ENCODE peak calls at places on chromosomes 12 and 14, in four cellular contexts. I is CD8-positive, alpha-beta memory T cell; U is heart right ventricle; P is PC-3. X is an unnamed sample. For H3K4me1, the result is how much of the 10 kb centered on the place peaks cover.

GRCh38 chr14:30330452-30330851 is 228.5 kb upstream of the G2E3 start:
- DNase-seq in P (peak), U (no peak), I (no peak), X (no peak)

GRCh38 chr14:53953002-53953827 is 3.4 kb downstream of the BMP4 start:
- DNase-seq in P (peak), U (peak), I (no peak), X (no peak)

GRCh38 chr12:22271036-22271435 is 63.5 kb downstream of the ST8SIA1 start:
- DNase-seq in I (no peak), P (peak), U (no peak), X (no peak)

GRCh38 chr12:92757599-92758121 is 54.9 kb downstream of the PLEKHG7 start:
- DNase-seq in U (no peak), I (no peak), P (no peak), X (no peak)

GRCh38 chr14:65864549-65864948 is 452.0 kb downstream of the FUT8 start:
- DNase-seq in P (no peak), U (no peak), I (no peak), X (no peak)

GRCh38 chr12:62361048-62361447 is 100.8 kb downstream of the USP15 start:
- DNase-seq in I (no peak), P (no peak), U (no peak), X (no peak)

GRCh38 chr14:75389679-75390078 is 38.1 kb upstream of the JDP2 start:
- DNase-seq in I (no peak), U (no peak), P (peak), X (no peak)

GRCh38 chr12:109772622-109773321 is 59.1 kb downstream of the FAM222A start:
- DNase-seq in P (peak), U (no peak), I (no peak), X (no peak)

GRCh38 chr12:99722690-99723486 is 75.3 kb downstream of the GARIN6 start:
- DNase-seq in I (no peak), P (no peak), U (no peak), X (no peak)

GRCh38 chr14:100271247-100271939 is 32.4 kb downstream of the YY1 start:
- DNase-seq in U (no peak), P (peak), I (no peak), X (no peak)
- H3K4me1 ChIP-seq in U (under half), P (under half), I (under half), X (under half)

DNA sequence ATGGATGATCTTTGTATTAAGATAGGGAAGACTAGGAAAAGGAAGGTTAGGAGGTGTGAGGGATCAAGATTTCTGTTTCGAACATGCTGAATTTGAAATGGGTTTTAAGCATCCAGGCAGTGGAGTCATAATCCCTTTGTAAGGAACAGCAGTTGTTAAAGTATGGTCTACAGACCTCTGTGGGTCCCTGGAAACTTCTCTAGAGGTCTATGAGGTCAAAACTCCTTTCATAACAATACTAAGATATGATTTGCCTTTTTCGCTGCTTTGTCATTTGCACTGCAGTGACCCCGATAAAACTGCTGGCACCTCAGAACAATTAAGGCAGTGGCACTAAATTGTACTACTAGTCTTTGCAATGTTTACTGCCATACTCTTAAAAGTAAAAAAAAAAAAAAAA is 1.5 kb downstream of the RAD51AP1 start:
- DNase-seq in I (no peak), P (no peak), U (no peak), X (no peak)
- H3K4me3 ChIP-seq in I (no peak), P (peak), U (no peak), X (no peak)

GRCh38 chr14:31994391-31995033 is 82.6 kb upstream of the ARHGAP5 start:
- DNase-seq in P (no peak), U (no peak), I (no peak), X (no peak)
- H3K27ac ChIP-seq in P (no peak), U (no peak), I (no peak), X (no peak)

DNA sequence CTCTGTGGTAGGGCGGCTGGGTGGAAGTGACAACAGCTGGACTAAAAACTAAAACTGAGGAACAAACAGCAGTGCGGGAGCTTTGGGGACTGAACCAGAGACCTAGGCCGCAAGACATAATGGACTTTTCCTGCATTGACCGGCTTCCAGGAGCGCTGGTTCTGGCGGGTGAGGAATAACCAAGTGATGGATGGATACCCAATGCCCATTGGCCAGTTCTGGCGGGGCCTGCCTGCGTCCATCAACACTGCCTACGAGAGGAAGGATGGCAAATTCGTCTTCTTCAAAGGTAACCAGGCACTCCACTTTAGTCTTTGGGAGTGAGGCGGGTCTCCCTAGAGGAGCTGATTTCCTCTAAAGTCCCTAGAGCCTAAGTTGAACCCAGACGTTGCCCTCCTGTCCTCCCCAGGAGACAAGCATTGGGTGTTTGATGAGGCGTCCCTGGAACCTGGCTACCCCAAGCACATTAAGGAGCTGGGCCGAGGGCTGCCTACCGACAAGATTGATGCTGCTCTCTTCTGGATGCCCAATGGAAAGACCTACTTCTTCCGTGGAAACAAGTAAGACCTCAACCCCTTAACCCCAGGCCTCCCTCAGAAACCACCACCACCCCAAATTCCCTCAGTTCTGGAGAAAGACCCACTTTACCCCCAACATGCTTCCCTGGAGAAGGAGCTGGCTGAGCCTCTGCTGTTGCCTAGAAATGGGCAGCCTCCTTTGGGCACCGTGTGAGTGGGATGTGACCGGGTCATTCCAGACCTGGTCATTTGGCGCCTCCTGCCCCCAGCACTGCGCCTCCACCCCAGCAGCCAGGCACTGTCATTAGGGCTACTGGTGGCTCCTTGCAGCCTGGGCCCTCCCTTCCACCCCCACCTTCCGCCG is 8.1 kb downstream of the MMP14 start:
- DNase-seq in P (no peak), I (peak), U (no peak), X (no peak)
- H3K4me1 ChIP-seq in P (under half), I (under half), U (under half), X (under half)

GRCh38 chr14:37165794-37166193 is 6.6 kb downstream of the SLC25A21 start:
- DNase-seq in U (no peak), P (no peak), I (no peak), X (no peak)

GRCh38 chr14:37170993-37171392 is 1.4 kb downstream of the SLC25A21 start:
- DNase-seq in U (no peak), I (no peak), P (no peak), X (no peak)

GRCh38 chr14:37168721-37169120 is 3.7 kb downstream of the SLC25A21 start:
- DNase-seq in P (no peak), U (no peak), I (no peak), X (no peak)

GRCh38 chr14:37170237-37170636 is 2.2 kb downstream of the SLC25A21 start:
- DNase-seq in P (no peak), I (no peak), U (no peak), X (no peak)

DNA sequence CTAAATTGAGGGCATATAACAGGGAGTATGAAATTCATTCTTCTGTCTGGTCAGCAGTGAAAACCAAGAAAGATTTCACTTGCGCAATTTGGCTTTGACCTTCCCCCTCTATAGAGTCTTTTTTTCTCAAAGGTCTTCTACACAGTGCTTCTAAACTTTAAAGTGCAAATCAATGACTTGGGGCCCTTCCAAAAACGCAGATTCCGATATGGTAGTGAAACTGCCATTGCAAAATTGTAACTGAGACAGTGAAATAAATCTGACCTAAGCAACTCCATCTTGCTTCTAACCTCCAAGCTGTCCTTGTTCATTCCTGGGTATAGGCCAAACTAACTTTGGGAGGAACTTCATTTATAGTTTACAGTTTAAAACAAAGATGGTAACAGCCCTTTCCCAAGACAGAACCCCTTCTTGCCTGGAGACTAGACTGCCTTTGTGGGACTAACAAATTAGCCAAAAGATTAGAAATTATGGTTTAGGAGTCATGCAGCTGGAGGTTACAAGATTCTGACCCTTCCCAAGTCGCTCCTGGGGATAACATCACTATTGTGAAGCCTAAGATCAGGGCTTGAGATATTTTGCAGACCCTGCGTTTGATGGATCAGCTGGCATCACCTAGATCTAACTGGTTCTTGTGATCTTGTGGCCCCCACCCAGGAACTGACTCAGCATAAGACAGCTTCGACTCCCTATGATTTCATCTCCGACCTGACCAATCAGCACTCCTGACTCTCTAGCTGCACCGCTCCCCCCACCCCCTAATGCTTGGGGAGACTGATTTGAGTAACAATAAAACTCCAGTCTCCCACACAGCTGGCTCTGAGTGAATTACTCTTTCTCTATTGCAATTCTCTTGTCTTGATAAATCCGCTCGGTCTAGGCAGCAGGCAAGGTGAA is 5.0 kb downstream of the SLC25A21 start:
- DNase-seq in P (no peak), I (no peak), U (no peak), X (no peak)
- H3K4me3 ChIP-seq in P (no peak), I (no peak), U (no peak), X (no peak)